ENCODE peak calls at places on chromosomes 16 and 17, in seven cellular contexts. D is hypothalamus; E is activated CD8-positive, alpha-beta T cell treated with anti-CD3 and anti-CD28 coated beads for 36 hours; M is RPMI7951; K is EL; R is EH; I is stromal cell of bone marrow. Z is an unnamed sample.

GRCh38 chr17:32496348-32497078 is 9.7 kb downstream of the CDK5R1 start:
- DNase-seq in D (no peak), E (no peak), M (peak; percentile 85), K (peak; percentile 98), R (peak; percentile 93), I (peak; percentile 35), Z (peak; percentile 93)

GRCh38 chr16:85551319-85551978 is 61.7 kb upstream of the GSE1 start:
- DNase-seq in D (no peak), E (peak; percentile 65), M (no peak), K (no peak), R (no peak), I (no peak), Z (no peak)

GRCh38 chr16:88422733-88423447 is 30.2 kb upstream of the ZFPM1 start:
- DNase-seq in D (no peak), E (no peak), M (no peak), K (no peak), R (no peak), I (no peak), Z (no peak)

GRCh38 chr17:8096541-8096940 is 9.0 kb upstream of the ALOX12B start:
- DNase-seq in D (no peak), E (no peak), M (no peak), K (no peak), R (no peak), I (no peak), Z (no peak)

GRCh38 chr17:78788451-78788850 is 6.4 kb upstream of the CYTH1 start:
- DNase-seq in D (no peak), E (no peak), M (no peak), K (no peak), R (no peak), I (no peak), Z (no peak)

GRCh38 chr17:72388765-72389473 is 268.1 kb downstream of the SOX9 start:
- DNase-seq in D (no peak), E (no peak), M (peak; percentile 97), K (peak; percentile 70), R (peak; percentile 55), I (no peak), Z (peak; percentile 97)

GRCh38 chr16:26614102-26614864 is 452.4 kb upstream of the C16orf82 start:
- DNase-seq in D (no peak), E (no peak), M (no peak), K (no peak), R (no peak), I (no peak), Z (no peak)

GRCh38 chr17:21239680-21240374 is 13.4 kb downstream of the NATD1 start:
- DNase-seq in D (no peak), E (no peak), M (no peak), K (no peak), R (peak; percentile 44), I (no peak), Z (peak; percentile 20)

GRCh38 chr17:46782250-46782953 is 36.1 kb downstream of the WNT3 start:
- DNase-seq in D (no peak), E (peak; percentile 48), M (peak; percentile 25), K (peak; percentile 48), R (peak; percentile 46), I (no peak), Z (peak; percentile 64)

GRCh38 chr17:3879591-3880417 is 13.0 kb downstream of the CAMKK1 start:
- DNase-seq in D (no peak), E (no peak), M (no peak), K (no peak), R (no peak), I (no peak), Z (no peak)

GRCh38 chr17:38403491-38403890 is 24.8 kb upstream of the ARHGAP23 start:
- DNase-seq in D (no peak), E (no peak), M (peak; percentile 33), K (no peak), R (peak; percentile 41), I (peak; percentile 47), Z (peak; percentile 18)

GRCh38 chr17:69423450-69423849 is 9.0 kb downstream of the MAP2K6 start:
- DNase-seq in D (no peak), E (peak; percentile 59), M (no peak), K (no peak), R (no peak), I (no peak), Z (no peak)

GRCh38 chr17:79623786-79624657 is 13.2 kb upstream of the RBFOX3 start:
- DNase-seq in D (no peak), E (no peak), M (no peak), K (no peak), R (no peak), I (no peak), Z (no peak)

GRCh38 chr16:82043680-82044584 is 8.9 kb downstream of the HSD17B2 start:
- DNase-seq in D (no peak), E (no peak), M (peak; percentile 98), K (peak; percentile 67), R (peak; percentile 88), I (peak; percentile 59), Z (peak; percentile 96)

GRCh38 chr17:36641877-36642845 is 40.8 kb downstream of the MRM1 start:
- DNase-seq in D (no peak), E (peak; percentile 13), M (no peak), K (peak; percentile 8), R (no peak), I (no peak), Z (no peak)

GRCh38 chr17:72634621-72635020 is 457.9 kb downstream of the SLC39A11 start:
- DNase-seq in D (no peak), E (no peak), M (no peak), K (no peak), R (no peak), I (no peak), Z (no peak)

GRCh38 chr17:42116705-42117396 is 4.3 kb downstream of the KAT2A start:
- DNase-seq in D (peak; percentile 30), E (peak; percentile 93), M (peak; percentile 70), K (peak; percentile 76), R (peak; percentile 81), I (peak; percentile 60), Z (peak; percentile 79)

GRCh38 chr16:56591377-56592060 is 2.2 kb downstream of the MT3 start:
- DNase-seq in D (no peak), E (no peak), M (no peak), K (no peak), R (no peak), I (no peak), Z (no peak)

GRCh38 chr16:82658796-82659195 is 32.0 kb downstream of the CDH13 start:
- DNase-seq in D (no peak), E (no peak), M (no peak), K (no peak), R (no peak), I (no peak), Z (no peak)

Z was measured in M059J.